ENCODE peak calls at places on chromosomes 1 and 21, in nine cellular contexts. H is OCI-LY7; Q is K562; M is CD8-positive, alpha-beta memory T cell; D is effector memory CD4-positive, alpha-beta T cell; W is left ventricle myocardium inferior; U is sigmoid colon; J is colonic mucosa; Z is right atrium auricular region. G is an unnamed sample.

GRCh38 chr1:223504741-223505140 is 111.5 kb downstream of the CCDC185 start:
- DNase-seq in H (no peak), Q (no peak), M (no peak), D (no peak), W (no peak), U (no peak), J (peak; percentile 86), Z (no peak), G (no peak)

GRCh38 chr1:228745497-228745896 is 10.2 kb downstream of the RHOU start:
- DNase-seq in H (no peak), Q (no peak), M (no peak), D (no peak), W (no peak), U (no peak), J (no peak), Z (no peak), G (no peak)

GRCh38 chr1:45752441-45753052 is 2.1 kb upstream of the IPP start:
- DNase-seq in H (no peak), Q (no peak), M (no peak), D (no peak), W (no peak), U (no peak), J (no peak), Z (no peak), G (no peak)

GRCh38 chr21:35375115-35375514 is 326.0 kb upstream of the RUNX1 start:
- DNase-seq in H (no peak), Q (no peak), M (no peak), D (no peak), W (no peak), U (peak; percentile 71), J (no peak), Z (no peak), G (no peak)

GRCh38 chr21:45836268-45836655 is 145.3 kb upstream of the COL6A1 start:
- DNase-seq in H (no peak), Q (no peak), M (no peak), D (no peak), W (no peak), U (no peak), J (no peak), Z (no peak), G (no peak)

GRCh38 chr21:42097860-42098259 is 26.7 kb downstream of the UMODL1 start:
- DNase-seq in H (no peak), Q (no peak), M (no peak), D (no peak), W (no peak), U (no peak), J (peak; percentile 76), Z (peak; percentile 69), G (peak; percentile 54)

GRCh38 chr1:178580096-178580495 is 67.2 kb downstream of the TEX35 start:
- DNase-seq in H (peak; percentile 31), Q (no peak), M (no peak), D (no peak), W (no peak), U (no peak), J (no peak), Z (no peak), G (no peak)

GRCh38 chr1:167683641-167684502 is 37.9 kb upstream of the MPZL1 start:
- DNase-seq in H (no peak), Q (no peak), M (no peak), D (no peak), W (peak; percentile 45), U (peak; percentile 80), J (no peak), Z (no peak), G (no peak)

GRCh38 chr1:109929588-109930251 is 19.1 kb downstream of the CSF1 start:
- DNase-seq in H (no peak), Q (no peak), M (no peak), D (no peak), W (no peak), U (no peak), J (no peak), Z (no peak), G (no peak)

GRCh38 chr1:109929170-109929569 is 18.5 kb downstream of the CSF1 start:
- DNase-seq in H (no peak), Q (no peak), M (no peak), D (no peak), W (no peak), U (no peak), J (peak; percentile 17), Z (no peak), G (no peak)

GRCh38 chr1:109927356-109927755 is 16.7 kb downstream of the CSF1 start:
- DNase-seq in H (no peak), Q (no peak), M (no peak), D (no peak), W (no peak), U (no peak), J (no peak), Z (no peak), G (no peak)

GRCh38 chr1:109927908-109928307 is 17.3 kb downstream of the CSF1 start:
- DNase-seq in H (no peak), Q (no peak), M (no peak), D (no peak), W (peak; percentile 76), U (peak; percentile 94), J (peak; percentile 75), Z (peak; percentile 88), G (peak; percentile 79)

GRCh38 chr1:109928591-109929111 is 18.0 kb downstream of the CSF1 start:
- DNase-seq in H (no peak), Q (no peak), M (no peak), D (no peak), W (peak; percentile 77), U (peak; percentile 84), J (peak; percentile 23), Z (peak; percentile 75), G (no peak)
- H3K27ac ChIP-seq in H (no peak overlapping the region), Q (no peak overlapping the region), M (no peak overlapping the region), D (no peak overlapping the region), W (peak overlapping the region; percentile 85), U (peak overlapping the region; percentile 83), J (no peak overlapping the region), Z (peak overlapping the region; percentile 72), G (peak overlapping the region; percentile 80)

DNA sequence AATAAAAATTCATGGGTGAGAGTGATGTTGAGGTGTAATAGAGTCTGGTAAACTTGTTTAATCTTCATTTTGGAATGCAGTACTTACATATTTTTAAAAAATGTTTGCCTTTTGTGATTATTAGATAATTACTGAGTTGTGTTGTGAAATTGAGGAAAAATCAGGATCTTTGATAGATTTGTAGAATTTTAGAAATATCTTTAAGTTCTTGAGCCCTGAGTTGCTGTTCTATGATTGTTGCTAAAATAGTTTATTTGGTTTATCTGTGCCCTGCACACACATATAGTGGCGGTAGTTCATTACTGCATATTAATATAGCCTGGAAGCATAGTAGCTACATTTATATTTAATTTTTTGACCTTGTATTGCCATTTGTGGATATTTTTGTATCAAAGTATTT is 1.6 kb downstream of the B3GALT2 start:
- DNase-seq in H (no peak), Q (no peak), M (no peak), D (no peak), W (no peak), U (no peak), J (no peak), Z (no peak), G (no peak)
- H3K4me3 ChIP-seq in H (no peak overlapping the region), Q (no peak overlapping the region), M (no peak overlapping the region), D (peak overlapping the region; percentile 39), W (peak overlapping the region; percentile 65), U (peak overlapping the region; percentile 44), J (no peak overlapping the region), Z (peak overlapping the region; percentile 41), G (no peak overlapping the region)

GRCh38 chr21:33116669-33117267 is 46.8 kb downstream of the OLIG1 start:
- DNase-seq in H (no peak), Q (no peak), M (no peak), D (no peak), W (no peak), U (peak; percentile 29), J (no peak), Z (no peak), G (no peak)

GRCh38 chr21:33115586-33116541 is 45.9 kb downstream of the OLIG1 start:
- DNase-seq in H (no peak), Q (no peak), M (no peak), D (no peak), W (no peak), U (peak; percentile 57), J (no peak), Z (no peak), G (no peak)

GRCh38 chr21:33114276-33114675 is 44.3 kb downstream of the OLIG1 start:
- DNase-seq in H (no peak), Q (no peak), M (no peak), D (no peak), W (no peak), U (peak; percentile 60), J (no peak), Z (no peak), G (no peak)

GRCh38 chr21:33112670-33113596 is 43.0 kb downstream of the OLIG1 start:
- DNase-seq in H (no peak), Q (no peak), M (no peak), D (no peak), W (no peak), U (peak; percentile 38), J (no peak), Z (no peak), G (no peak)

DNA sequence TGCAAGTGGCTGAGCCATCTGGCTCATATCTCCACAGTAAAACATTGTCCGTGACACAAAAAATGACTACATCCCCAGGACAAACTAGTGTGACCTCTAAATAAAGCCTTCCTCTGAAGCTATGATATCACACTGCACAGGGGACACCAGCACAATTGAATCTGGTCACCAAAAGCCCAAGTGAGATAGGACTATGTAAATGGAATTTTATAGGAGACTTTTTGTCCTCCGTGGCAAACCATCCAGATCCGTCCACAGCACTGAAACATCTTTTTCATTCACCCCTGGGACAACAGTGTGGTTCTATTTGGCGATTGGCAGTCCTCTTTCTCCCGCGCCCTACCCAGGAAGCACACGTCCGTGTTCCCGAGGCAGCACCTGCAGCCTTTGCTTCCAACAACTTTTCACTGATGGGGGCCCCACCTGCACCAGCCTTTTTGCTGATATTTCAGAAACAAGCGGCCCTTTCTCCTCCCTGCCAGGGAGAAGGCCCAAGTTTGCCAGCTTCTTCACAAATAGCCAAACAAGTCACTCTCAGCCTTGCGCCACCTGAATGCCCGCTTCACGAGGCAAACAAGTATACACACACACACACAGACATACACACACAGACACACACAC is 47.4 kb downstream of the OLIG1 start:
- DNase-seq in H (no peak), Q (no peak), M (no peak), D (no peak), W (no peak), U (peak; percentile 22), J (no peak), Z (no peak), G (no peak)
- H3K27ac ChIP-seq in H (no peak overlapping the region), Q (no peak overlapping the region), M (no peak overlapping the region), D (no peak overlapping the region), W (no peak overlapping the region), U (no peak overlapping the region), J (no peak overlapping the region), Z (no peak overlapping the region), G (no peak overlapping the region)

GRCh38 chr1:186008920-186009737 is 274.9 kb downstream of the HMCN1 start:
- DNase-seq in H (no peak), Q (no peak), M (no peak), D (no peak), W (no peak), U (no peak), J (no peak), Z (no peak), G (no peak)

DNA sequence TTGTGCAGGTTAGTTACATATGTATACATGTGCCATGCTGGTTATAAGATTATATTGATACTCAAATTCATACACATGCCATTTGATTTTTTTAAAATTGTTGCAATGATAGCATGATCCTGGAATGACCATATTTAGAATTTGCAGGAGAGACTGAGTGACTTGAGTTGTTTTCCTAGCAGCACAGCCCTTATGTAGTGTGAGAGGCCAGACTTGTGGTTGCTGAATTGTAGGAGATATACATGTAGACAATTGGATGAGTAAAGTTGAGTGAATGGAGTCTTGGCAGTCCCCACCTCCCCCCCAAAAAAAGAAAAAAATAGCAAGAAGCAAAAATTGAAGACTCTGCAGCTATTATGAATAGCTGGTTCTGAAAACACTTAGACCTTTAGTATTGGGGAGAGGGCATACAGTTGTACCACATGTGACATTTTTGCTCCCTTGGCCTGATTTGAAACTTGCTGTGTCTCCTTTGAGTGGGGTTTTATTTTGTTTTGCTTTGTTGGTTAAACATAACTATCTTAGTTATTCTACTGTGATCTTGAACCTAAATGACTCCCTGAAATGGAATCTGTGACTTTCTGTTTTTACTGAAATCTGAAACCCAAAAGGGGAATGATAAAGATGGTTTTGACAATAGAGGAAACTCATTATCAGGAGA is 280.3 kb downstream of the HMCN1 start:
- DNase-seq in H (no peak), Q (no peak), M (no peak), D (no peak), W (no peak), U (no peak), J (no peak), Z (no peak), G (no peak)
- H3K4me3 ChIP-seq in H (no peak overlapping the region), Q (no peak overlapping the region), M (no peak overlapping the region), D (no peak overlapping the region), W (no peak overlapping the region), U (no peak overlapping the region), J (no peak overlapping the region), Z (no peak overlapping the region), G (no peak overlapping the region)

G was measured in gastrocnemius medialis.